ENCODE peak calls at places on chromosome 16, in seven cellular contexts. C is left ventricle myocardium inferior, J is choroid plexus epithelial cell, F is heart right ventricle, U is MCF 10A, V is kidney epithelial cell, Y is progenitor cell of endocrine pancreas. I is an unnamed sample.

GRCh38 chr16:1766701-1767100 is 4.6 kb downstream of the NME3 start:
- DNase-seq in J (no peak), V (no peak), Y (no peak), U (no peak), F (no peak), C (no peak), I (no peak)

GRCh38 chr16:7458144-7458543 is 125.5 kb downstream of the RBFOX1 start:
- DNase-seq in Y (no peak), C (no peak), U (no peak), V (no peak), F (no peak), J (no peak), I (no peak)

GRCh38 chr16:58639836-58640235 is 10.2 kb upstream of the CNOT1 start:
- DNase-seq in J (no peak), F (no peak), Y (no peak), U (no peak), C (no peak), V (no peak), I (no peak)

GRCh38 chr16:47664653-47665325 is 203.7 kb downstream of the PHKB start:
- DNase-seq in F (no peak), V (no peak), U (no peak), C (no peak), Y (no peak), J (no peak), I (no peak)

GRCh38 chr16:12395266-12395665 is 408.4 kb downstream of the CPPED1 start:
- DNase-seq in U (no peak), C (no peak), J (no peak), V (peak; percentile 38), F (no peak), Y (no peak), I (no peak)

GRCh38 chr16:65388592-65388991 is 266.7 kb upstream of the CDH11 start:
- DNase-seq in Y (no peak), V (no peak), U (peak; percentile 54), F (no peak), C (no peak), J (peak; percentile 92), I (no peak)

GRCh38 chr16:1553976-1554825 is 20.7 kb downstream of the TMEM204 start:
- DNase-seq in U (no peak), Y (no peak), F (no peak), C (no peak), J (no peak), V (no peak), I (no peak)

GRCh38 chr16:3576211-3576610 is 992 bp downstream of the NLRC3 start:
- DNase-seq in J (no peak), F (no peak), U (no peak), C (no peak), Y (no peak), V (no peak), I (no peak)

GRCh38 chr16:4676826-4677225 is 16.5 kb upstream of the NUDT16L1 start:
- DNase-seq in V (no peak), F (peak; percentile 53), Y (no peak), J (no peak), U (no peak), C (peak; percentile 69), I (no peak)

GRCh38 chr16:74747716-74748041 is 26.9 kb downstream of the FA2H start:
- DNase-seq in C (no peak), U (no peak), Y (no peak), V (no peak), J (no peak), F (no peak), I (no peak)

GRCh38 chr16:78189121-78189520 is 89.7 kb downstream of the WWOX start:
- DNase-seq in J (no peak), V (no peak), F (no peak), Y (no peak), C (no peak), U (no peak), I (no peak)

GRCh38 chr16:1130382-1130781 is 22.5 kb upstream of the CACNA1H start:
- DNase-seq in C (no peak), U (no peak), F (no peak), J (no peak), Y (no peak), V (no peak), I (no peak)

GRCh38 chr16:3180445-3180878 is 7.5 kb upstream of the OR1F1 start:
- DNase-seq in F (no peak), V (no peak), C (no peak), J (no peak), U (no peak), Y (no peak), I (no peak)

GRCh38 chr16:20218093-20218492 is 109.2 kb downstream of the GP2 start:
- DNase-seq in Y (no peak), U (no peak), F (no peak), V (no peak), C (no peak), J (no peak), I (no peak)

GRCh38 chr16:90023078-90023447 is 3.8 kb upstream of the DBNDD1 start:
- DNase-seq in U (no peak), F (no peak), J (no peak), V (no peak), Y (no peak), C (no peak), I (no peak)

GRCh38 chr16:6684076-6684673 is 648.5 kb upstream of the RBFOX1 start:
- DNase-seq in V (peak; percentile 2), C (no peak), U (no peak), F (no peak), J (peak; percentile 18), Y (no peak), I (peak; percentile 47)

GRCh38 chr16:70770968-70771552 is 29.9 kb downstream of the VAC14 start:
- DNase-seq in C (peak; percentile 46), F (peak; percentile 49), Y (peak; percentile 61), V (no peak), J (peak; percentile 71), U (peak; percentile 76), I (peak; percentile 87)

GRCh38 chr16:80129791-80130190 is 411.0 kb upstream of the DYNLRB2 start:
- DNase-seq in U (no peak), C (no peak), J (no peak), V (no peak), F (no peak), Y (no peak), I (no peak)

GRCh38 chr16:3645504-3646347 is 8.8 kb upstream of the DNASE1 start:
- DNase-seq in F (no peak), Y (no peak), C (no peak), U (no peak), J (peak; percentile 92), V (no peak), I (peak; percentile 64)

GRCh38 chr16:77304134-77304533 is 104.9 kb downstream of the SYCE1L start:
- DNase-seq in Y (no peak), V (no peak), J (no peak), C (no peak), U (no peak), F (no peak), I (no peak)

GRCh38 chr16:61862221-61862620 is 174.0 kb downstream of the CDH8 start:
- DNase-seq in U (no peak), J (no peak), F (no peak), V (no peak), Y (no peak), C (no peak), I (no peak)

GRCh38 chr16:56109205-56109604 is 82.1 kb upstream of the GNAO1 start:
- DNase-seq in Y (no peak), V (no peak), J (no peak), F (no peak), C (no peak), U (no peak), I (no peak)
- TF ChIP-seq CTCF in Y (no peak), V (no peak), J (no peak), F (no peak), C (no peak), U (no peak), I (no peak)

DNA sequence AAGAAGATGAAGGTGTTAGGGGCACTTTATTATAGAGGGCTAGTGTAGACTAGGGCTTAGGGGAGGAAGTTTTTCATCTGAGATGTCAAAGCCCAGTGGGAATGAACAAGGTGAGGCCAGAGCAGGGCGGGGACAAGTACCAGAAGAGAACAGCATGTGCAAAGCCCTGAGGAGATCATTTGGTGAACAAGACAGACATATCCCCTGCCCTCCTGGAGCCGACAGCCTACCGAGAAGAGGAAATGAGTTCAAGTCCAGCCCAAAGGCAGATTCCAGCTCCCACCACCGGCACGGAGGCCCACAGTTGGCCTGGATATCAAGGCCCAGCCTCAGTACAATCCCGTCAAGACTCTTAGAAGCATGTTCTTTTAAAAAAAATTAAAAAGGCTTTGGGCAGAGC is 61.1 kb downstream of the C16orf78 start:
- DNase-seq in F (no peak), V (no peak), U (no peak), C (no peak), J (no peak), Y (no peak), I (no peak)
- TF ChIP-seq CTCF in F (no peak), V (no peak), U (no peak), C (no peak), J (no peak), Y (no peak), I (no peak)

GRCh38 chr16:87156195-87156594 is 161.0 kb downstream of the C16orf95 start:
- DNase-seq in U (no peak), C (no peak), V (no peak), Y (no peak), J (no peak), F (no peak), I (no peak)

GRCh38 chr16:87163637-87164036 is 153.6 kb downstream of the C16orf95 start:
- DNase-seq in J (peak; percentile 51), Y (no peak), U (no peak), V (no peak), C (no peak), F (no peak), I (no peak)

GRCh38 chr16:87160752-87161337 is 156.3 kb downstream of the C16orf95 start:
- DNase-seq in V (no peak), Y (no peak), C (no peak), J (no peak), U (peak; percentile 72), F (no peak), I (no peak)

GRCh38 chr16:87161822-87162676 is 155.1 kb downstream of the C16orf95 start:
- DNase-seq in V (no peak), C (no peak), F (no peak), Y (no peak), U (no peak), J (no peak), I (no peak)

GRCh38 chr16:87160218-87160617 is 157.0 kb downstream of the C16orf95 start:
- DNase-seq in V (no peak), J (peak; percentile 51), U (no peak), F (no peak), C (no peak), Y (no peak), I (no peak)
- TF ChIP-seq CTCF in V (no peak), J (no peak), U (no peak), F (no peak), C (no peak), Y (no peak), I (no peak)

GRCh38 chr16:68993885-68994284 is 111.6 kb upstream of the HAS3 start:
- DNase-seq in C (no peak), Y (no peak), F (no peak), V (peak; percentile 92), U (peak; percentile 77), J (peak; percentile 89), I (no peak)

GRCh38 chr16:68993421-68993820 is 112.0 kb upstream of the HAS3 start:
- DNase-seq in V (no peak), J (no peak), C (no peak), U (no peak), Y (no peak), F (no peak), I (no peak)

GRCh38 chr16:68997564-68997963 is 107.9 kb upstream of the HAS3 start:
- DNase-seq in J (no peak), F (no peak), C (no peak), U (no peak), V (no peak), Y (no peak), I (no peak)

GRCh38 chr16:68994324-68994723 is 111.1 kb upstream of the HAS3 start:
- DNase-seq in U (no peak), Y (no peak), V (no peak), J (no peak), C (no peak), F (no peak), I (no peak)

GRCh38 chr16:68995011-68995504 is 110.4 kb upstream of the HAS3 start:
- DNase-seq in U (peak; percentile 89), C (no peak), V (peak; percentile 38), Y (no peak), J (peak; percentile 50), F (no peak), I (no peak)
- TF ChIP-seq CTCF in U (peak; percentile 34), C (peak; percentile 36), V (peak; percentile 66), Y (peak; percentile 40), J (peak; percentile 58), F (peak; percentile 24), I (peak; percentile 14)

I was measured in nephron progenitor cell.